ENCODE peak calls at places on chromosomes 1 and 21, in nine cellular contexts. One of them, this sample, is unnamed.

GRCh38 chr1:235052067-235053008 is 76.3 kb downstream of the TOMM20 start:
- DNase-seq in AG09319: no peak
- DNase-seq in MCF 10A: no peak
- DNase-seq in pancreas: no peak
- DNase-seq in AG04450: no peak
- DNase-seq in nephron progenitor cell: no peak
- DNase-seq in fibroblast of lung: no peak
- DNase-seq in stomach: no peak
- DNase-seq in progenitor cell of endocrine pancreas: no peak
- DNase-seq in this sample: no peak

GRCh38 chr1:164510435-164510834 is 48.5 kb upstream of the PBX1 start:
- DNase-seq in AG09319: no peak
- DNase-seq in MCF 10A: peak
- DNase-seq in pancreas: no peak
- DNase-seq in AG04450: no peak
- DNase-seq in nephron progenitor cell: no peak
- DNase-seq in fibroblast of lung: peak
- DNase-seq in stomach: no peak
- DNase-seq in progenitor cell of endocrine pancreas: no peak
- DNase-seq in this sample: no peak

GRCh38 chr1:202807926-202808757 is at the start of gene KDM5B:
- DNase-seq in AG09319: peak
- DNase-seq in MCF 10A: peak
- DNase-seq in pancreas: peak
- DNase-seq in AG04450: peak
- DNase-seq in nephron progenitor cell: peak
- DNase-seq in fibroblast of lung: peak
- DNase-seq in stomach: peak
- DNase-seq in progenitor cell of endocrine pancreas: peak
- DNase-seq in this sample: peak

GRCh38 chr1:153742411-153743142 is 14.7 kb downstream of the INTS3 start:
- DNase-seq in AG09319: no peak
- DNase-seq in MCF 10A: no peak
- DNase-seq in pancreas: peak
- DNase-seq in AG04450: no peak
- DNase-seq in nephron progenitor cell: no peak
- DNase-seq in fibroblast of lung: peak
- DNase-seq in stomach: no peak
- DNase-seq in progenitor cell of endocrine pancreas: no peak
- DNase-seq in this sample: peak

GRCh38 chr1:241532864-241533263 is 686 bp downstream of the KMO start:
- DNase-seq in AG09319: no peak
- DNase-seq in MCF 10A: no peak
- DNase-seq in pancreas: no peak
- DNase-seq in AG04450: no peak
- DNase-seq in nephron progenitor cell: no peak
- DNase-seq in fibroblast of lung: no peak
- DNase-seq in stomach: no peak
- DNase-seq in progenitor cell of endocrine pancreas: no peak
- DNase-seq in this sample: peak

GRCh38 chr21:36883532-36884486 is 82.7 kb downstream of the HLCS start:
- DNase-seq in AG09319: no peak
- DNase-seq in MCF 10A: no peak
- DNase-seq in pancreas: no peak
- DNase-seq in AG04450: no peak
- DNase-seq in nephron progenitor cell: no peak
- DNase-seq in fibroblast of lung: peak
- DNase-seq in stomach: no peak
- DNase-seq in progenitor cell of endocrine pancreas: no peak
- DNase-seq in this sample: no peak

GRCh38 chr1:116457944-116458343 is 84.9 kb downstream of the ATP1A1 start:
- DNase-seq in AG09319: no peak
- DNase-seq in MCF 10A: no peak
- DNase-seq in pancreas: no peak
- DNase-seq in AG04450: no peak
- DNase-seq in nephron progenitor cell: no peak
- DNase-seq in fibroblast of lung: no peak
- DNase-seq in stomach: no peak
- DNase-seq in progenitor cell of endocrine pancreas: no peak
- DNase-seq in this sample: no peak

GRCh38 chr1:210883821-210884220 is 250.1 kb downstream of the KCNH1 start:
- DNase-seq in AG09319: no peak
- DNase-seq in MCF 10A: peak
- DNase-seq in pancreas: no peak
- DNase-seq in AG04450: no peak
- DNase-seq in nephron progenitor cell: no peak
- DNase-seq in fibroblast of lung: peak
- DNase-seq in stomach: no peak
- DNase-seq in progenitor cell of endocrine pancreas: no peak
- DNase-seq in this sample: no peak

GRCh38 chr1:23837905-23838304 is 12.7 kb upstream of the HMGCL start:
- DNase-seq in AG09319: no peak
- DNase-seq in MCF 10A: no peak
- DNase-seq in pancreas: peak
- DNase-seq in AG04450: no peak
- DNase-seq in nephron progenitor cell: peak
- DNase-seq in fibroblast of lung: no peak
- DNase-seq in stomach: no peak
- DNase-seq in progenitor cell of endocrine pancreas: no peak
- DNase-seq in this sample: peak

GRCh38 chr1:79042539-79042938 is 36.0 kb upstream of the ADGRL4 start:
- DNase-seq in AG09319: no peak
- DNase-seq in MCF 10A: no peak
- DNase-seq in pancreas: no peak
- DNase-seq in AG04450: no peak
- DNase-seq in nephron progenitor cell: no peak
- DNase-seq in fibroblast of lung: peak
- DNase-seq in stomach: no peak
- DNase-seq in progenitor cell of endocrine pancreas: no peak
- DNase-seq in this sample: no peak

GRCh38 chr21:22880573-22880972 is 1882.4 kb downstream of the NCAM2 start:
- DNase-seq in AG09319: no peak
- DNase-seq in MCF 10A: no peak
- DNase-seq in pancreas: no peak
- DNase-seq in AG04450: no peak
- DNase-seq in nephron progenitor cell: no peak
- DNase-seq in fibroblast of lung: no peak
- DNase-seq in stomach: no peak
- DNase-seq in progenitor cell of endocrine pancreas: no peak
- DNase-seq in this sample: no peak

DNA sequence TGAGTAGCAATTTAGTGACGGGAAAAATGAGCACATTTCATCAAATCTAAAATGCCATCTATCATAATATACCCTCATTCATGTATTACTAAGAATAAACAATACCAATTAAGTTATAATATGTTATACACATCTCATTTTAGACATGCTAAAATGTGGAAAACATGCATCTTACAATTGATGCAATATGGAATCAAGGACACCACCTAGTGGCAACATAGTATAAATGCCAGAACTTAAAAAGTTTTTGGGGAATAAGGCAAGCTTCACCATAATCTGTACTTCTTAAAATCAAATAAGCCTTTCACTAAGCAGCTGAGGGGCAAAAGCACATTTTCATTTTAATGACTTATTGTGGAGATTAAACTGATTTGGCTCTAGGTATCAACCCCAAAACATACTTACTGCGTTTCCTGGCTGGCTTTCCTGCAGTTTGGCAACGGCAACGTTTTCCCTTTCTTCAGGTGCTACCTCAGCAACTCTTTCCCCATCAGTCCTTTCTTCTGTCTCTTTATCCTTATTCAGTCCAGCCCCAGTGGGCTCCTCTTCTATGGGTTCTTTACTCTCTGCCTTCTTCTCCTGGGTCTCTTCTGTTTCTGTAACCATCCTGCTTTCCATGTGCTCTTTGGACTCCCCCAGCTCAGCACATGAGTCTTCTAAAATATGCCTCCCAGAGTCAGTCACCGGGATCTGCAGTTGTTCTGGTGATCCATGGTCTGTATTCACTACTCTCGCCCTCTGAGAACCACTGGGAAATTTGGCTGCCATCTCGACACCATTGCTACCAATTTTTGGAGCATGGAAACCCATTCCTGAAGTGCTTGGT is 11.4 kb downstream of the SDE2 start:
- DNase-seq in AG09319: no peak
- DNase-seq in MCF 10A: peak
- DNase-seq in pancreas: no peak
- DNase-seq in AG04450: peak
- DNase-seq in nephron progenitor cell: no peak
- DNase-seq in fibroblast of lung: peak
- DNase-seq in stomach: no peak
- DNase-seq in progenitor cell of endocrine pancreas: no peak
- DNase-seq in this sample: no peak
- TF ChIP-seq CTCF in AG09319: peak
- TF ChIP-seq CTCF in MCF 10A: peak
- TF ChIP-seq CTCF in pancreas: peak
- TF ChIP-seq CTCF in AG04450: peak
- TF ChIP-seq CTCF in nephron progenitor cell: peak
- TF ChIP-seq CTCF in fibroblast of lung: peak
- TF ChIP-seq CTCF in stomach: no peak
- TF ChIP-seq CTCF in progenitor cell of endocrine pancreas: peak
- TF ChIP-seq CTCF in this sample: peak

GRCh38 chr1:226954337-226954736 is 14.2 kb downstream of the COQ8A start:
- DNase-seq in AG09319: no peak
- DNase-seq in MCF 10A: no peak
- DNase-seq in pancreas: no peak
- DNase-seq in AG04450: no peak
- DNase-seq in nephron progenitor cell: no peak
- DNase-seq in fibroblast of lung: no peak
- DNase-seq in stomach: no peak
- DNase-seq in progenitor cell of endocrine pancreas: no peak
- DNase-seq in this sample: no peak
- TF ChIP-seq CTCF in AG09319: no peak
- TF ChIP-seq CTCF in MCF 10A: no peak
- TF ChIP-seq CTCF in pancreas: no peak
- TF ChIP-seq CTCF in AG04450: no peak
- TF ChIP-seq CTCF in nephron progenitor cell: no peak
- TF ChIP-seq CTCF in fibroblast of lung: no peak
- TF ChIP-seq CTCF in stomach: no peak
- TF ChIP-seq CTCF in progenitor cell of endocrine pancreas: no peak
- TF ChIP-seq CTCF in this sample: no peak

GRCh38 chr21:42746240-42746592 is 92.8 kb downstream of the PDE9A start:
- DNase-seq in AG09319: no peak
- DNase-seq in MCF 10A: no peak
- DNase-seq in pancreas: no peak
- DNase-seq in AG04450: no peak
- DNase-seq in nephron progenitor cell: no peak
- DNase-seq in fibroblast of lung: no peak
- DNase-seq in stomach: no peak
- DNase-seq in progenitor cell of endocrine pancreas: no peak
- DNase-seq in this sample: no peak

GRCh38 chr21:42748620-42749176 is 95.3 kb downstream of the PDE9A start:
- DNase-seq in AG09319: no peak
- DNase-seq in MCF 10A: no peak
- DNase-seq in pancreas: no peak
- DNase-seq in AG04450: no peak
- DNase-seq in nephron progenitor cell: no peak
- DNase-seq in fibroblast of lung: no peak
- DNase-seq in stomach: no peak
- DNase-seq in progenitor cell of endocrine pancreas: no peak
- DNase-seq in this sample: no peak

GRCh38 chr21:42746593-42747266 is 93.3 kb downstream of the PDE9A start:
- DNase-seq in AG09319: no peak
- DNase-seq in MCF 10A: no peak
- DNase-seq in pancreas: no peak
- DNase-seq in AG04450: no peak
- DNase-seq in nephron progenitor cell: no peak
- DNase-seq in fibroblast of lung: no peak
- DNase-seq in stomach: peak
- DNase-seq in progenitor cell of endocrine pancreas: no peak
- DNase-seq in this sample: no peak

GRCh38 chr21:42747746-42748351 is 94.4 kb downstream of the PDE9A start:
- DNase-seq in AG09319: no peak
- DNase-seq in MCF 10A: no peak
- DNase-seq in pancreas: no peak
- DNase-seq in AG04450: no peak
- DNase-seq in nephron progenitor cell: no peak
- DNase-seq in fibroblast of lung: no peak
- DNase-seq in stomach: no peak
- DNase-seq in progenitor cell of endocrine pancreas: no peak
- DNase-seq in this sample: no peak

DNA sequence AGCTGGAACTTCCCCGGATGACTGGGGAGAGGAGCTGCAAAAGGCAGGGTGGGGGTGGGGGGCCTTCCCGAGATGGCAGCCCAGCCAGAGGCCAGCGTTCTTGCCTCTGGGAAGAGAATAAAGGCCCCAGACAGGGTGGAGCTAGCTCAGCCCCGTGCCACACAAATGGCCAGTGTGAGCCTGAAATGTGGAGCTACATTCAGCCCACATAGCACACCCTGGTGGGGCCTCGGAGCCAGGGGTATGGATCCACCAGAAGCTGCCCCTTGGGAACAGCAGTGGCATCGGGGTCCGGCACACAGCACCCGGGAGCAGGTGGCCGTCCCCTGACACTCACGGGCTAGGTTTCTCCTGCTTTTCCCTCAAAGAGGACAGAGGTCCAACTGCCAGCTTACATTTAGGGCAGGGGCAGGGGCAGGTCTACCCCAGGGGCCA is 93.9 kb downstream of the PDE9A start:
- DNase-seq in AG09319: no peak
- DNase-seq in MCF 10A: no peak
- DNase-seq in pancreas: no peak
- DNase-seq in AG04450: no peak
- DNase-seq in nephron progenitor cell: no peak
- DNase-seq in fibroblast of lung: no peak
- DNase-seq in stomach: no peak
- DNase-seq in progenitor cell of endocrine pancreas: no peak
- DNase-seq in this sample: no peak
- TF ChIP-seq CTCF in AG09319: no peak
- TF ChIP-seq CTCF in MCF 10A: no peak
- TF ChIP-seq CTCF in pancreas: no peak
- TF ChIP-seq CTCF in AG04450: no peak
- TF ChIP-seq CTCF in nephron progenitor cell: no peak
- TF ChIP-seq CTCF in fibroblast of lung: no peak
- TF ChIP-seq CTCF in stomach: no peak
- TF ChIP-seq CTCF in progenitor cell of endocrine pancreas: no peak
- TF ChIP-seq CTCF in this sample: no peak

DNA sequence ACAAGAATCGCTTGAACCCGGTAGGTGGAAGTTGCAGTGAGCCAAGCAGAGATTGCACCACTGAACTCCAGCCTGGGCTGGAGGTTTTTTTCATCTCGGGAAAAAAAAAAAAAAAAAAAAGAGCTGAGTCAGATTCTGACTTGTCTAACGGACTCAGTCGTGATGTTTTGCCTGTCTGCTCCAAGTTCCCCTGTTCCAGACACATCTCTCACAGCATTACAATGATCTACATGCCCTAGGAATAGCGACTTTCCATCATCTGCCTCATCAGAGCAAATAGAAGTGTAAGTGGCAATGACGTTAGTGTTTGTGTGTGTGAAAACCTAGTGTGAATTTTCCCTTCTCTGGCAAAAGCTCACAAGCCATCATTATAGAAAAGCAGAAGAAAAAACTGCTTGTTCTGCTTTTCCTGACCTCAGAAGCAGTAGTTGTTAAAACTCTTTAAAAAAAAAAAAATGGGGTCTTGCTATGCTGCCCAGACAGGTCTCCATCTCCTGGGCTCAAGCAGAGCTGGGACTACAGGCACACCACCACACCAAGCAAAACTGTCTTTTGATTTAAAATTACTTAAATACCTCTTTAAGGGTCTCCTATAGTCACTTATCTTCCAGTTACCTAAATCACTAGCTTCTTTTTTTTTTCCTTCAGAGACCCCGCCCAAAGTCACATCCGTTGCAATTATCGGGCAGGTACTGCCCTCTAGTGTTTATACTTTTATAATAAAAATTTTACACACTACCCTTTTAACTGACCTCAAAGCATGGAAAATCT is 37.3 kb downstream of the PLEKHO1 start:
- DNase-seq in AG09319: no peak
- DNase-seq in MCF 10A: peak
- DNase-seq in pancreas: no peak
- DNase-seq in AG04450: no peak
- DNase-seq in nephron progenitor cell: peak
- DNase-seq in fibroblast of lung: peak
- DNase-seq in stomach: no peak
- DNase-seq in progenitor cell of endocrine pancreas: no peak
- DNase-seq in this sample: peak
- TF ChIP-seq CTCF in AG09319: peak
- TF ChIP-seq CTCF in MCF 10A: peak
- TF ChIP-seq CTCF in pancreas: peak
- TF ChIP-seq CTCF in AG04450: peak
- TF ChIP-seq CTCF in nephron progenitor cell: peak
- TF ChIP-seq CTCF in fibroblast of lung: no peak
- TF ChIP-seq CTCF in stomach: no peak
- TF ChIP-seq CTCF in progenitor cell of endocrine pancreas: peak
- TF ChIP-seq CTCF in this sample: no peak